ENCODE peak calls at places on chromosome 4, in six cellular contexts. One of them, this sample, is unnamed.

GRCh38 chr4:55549888-55550287 is 3.2 kb upstream of the CLOCK start:
- DNase-seq in IMR-90: peak
- DNase-seq in AG10803: peak
- DNase-seq in tibial nerve: no peak
- DNase-seq in fibroblast of pulmonary artery: peak
- DNase-seq in AG09309: peak
- DNase-seq in this sample: no peak

GRCh38 chr4:168914095-168914494 is 96.0 kb downstream of the CBR4 start:
- DNase-seq in IMR-90: no peak
- DNase-seq in fibroblast of pulmonary artery: no peak
- DNase-seq in AG09309: no peak
- DNase-seq in AG10803: no peak
- DNase-seq in tibial nerve: no peak
- DNase-seq in this sample: no peak

GRCh38 chr4:5708171-5708828 is at the start of gene EVC2:
- DNase-seq in IMR-90: peak
- DNase-seq in AG09309: no peak
- DNase-seq in tibial nerve: peak
- DNase-seq in fibroblast of pulmonary artery: peak
- DNase-seq in AG10803: peak
- DNase-seq in this sample: no peak

GRCh38 chr4:44016582-44017421 is 431.8 kb downstream of the KCTD8 start:
- DNase-seq in AG09309: no peak
- DNase-seq in IMR-90: peak
- DNase-seq in AG10803: peak
- DNase-seq in fibroblast of pulmonary artery: no peak
- DNase-seq in tibial nerve: no peak
- DNase-seq in this sample: no peak

GRCh38 chr4:24630937-24631336 is 46.6 kb upstream of the DHX15 start:
- DNase-seq in IMR-90: no peak
- DNase-seq in fibroblast of pulmonary artery: peak
- DNase-seq in AG09309: no peak
- DNase-seq in tibial nerve: no peak
- DNase-seq in AG10803: no peak
- DNase-seq in this sample: no peak

GRCh38 chr4:39256436-39256835 is 74.1 kb downstream of the WDR19 start:
- DNase-seq in AG10803: peak
- DNase-seq in fibroblast of pulmonary artery: peak
- DNase-seq in AG09309: no peak
- DNase-seq in IMR-90: no peak
- DNase-seq in tibial nerve: no peak
- DNase-seq in this sample: no peak

GRCh38 chr4:73911746-73912145 is 42.6 kb downstream of the CXCL1 start:
- DNase-seq in tibial nerve: no peak
- DNase-seq in AG09309: no peak
- DNase-seq in IMR-90: no peak
- DNase-seq in AG10803: peak
- DNase-seq in fibroblast of pulmonary artery: no peak
- DNase-seq in this sample: no peak

GRCh38 chr4:89482248-89482647 is 174.6 kb upstream of the GPRIN3 start:
- DNase-seq in AG10803: peak
- DNase-seq in IMR-90: peak
- DNase-seq in tibial nerve: no peak
- DNase-seq in AG09309: no peak
- DNase-seq in fibroblast of pulmonary artery: peak
- DNase-seq in this sample: peak

GRCh38 chr4:177051473-177052060 is 258.1 kb upstream of the NEIL3 start:
- DNase-seq in fibroblast of pulmonary artery: peak
- DNase-seq in AG09309: no peak
- DNase-seq in tibial nerve: no peak
- DNase-seq in AG10803: no peak
- DNase-seq in IMR-90: peak
- DNase-seq in this sample: no peak

GRCh38 chr4:68021185-68021584 is 57.9 kb upstream of the TMPRSS11A start:
- DNase-seq in AG10803: peak
- DNase-seq in fibroblast of pulmonary artery: peak
- DNase-seq in AG09309: no peak
- DNase-seq in IMR-90: no peak
- DNase-seq in tibial nerve: no peak
- DNase-seq in this sample: no peak

GRCh38 chr4:85929926-85930325 is 429.9 kb downstream of the MAPK10 start:
- DNase-seq in fibroblast of pulmonary artery: no peak
- DNase-seq in IMR-90: no peak
- DNase-seq in tibial nerve: no peak
- DNase-seq in AG09309: no peak
- DNase-seq in AG10803: no peak
- DNase-seq in this sample: no peak

GRCh38 chr4:90187148-90187884 is 60.1 kb downstream of the CCSER1 start:
- DNase-seq in AG09309: no peak
- DNase-seq in IMR-90: no peak
- DNase-seq in tibial nerve: no peak
- DNase-seq in AG10803: no peak
- DNase-seq in fibroblast of pulmonary artery: no peak
- DNase-seq in this sample: no peak

GRCh38 chr4:138572007-138572406 is 329.9 kb upstream of the SLC7A11 start:
- DNase-seq in tibial nerve: no peak
- DNase-seq in IMR-90: peak
- DNase-seq in AG10803: no peak
- DNase-seq in AG09309: no peak
- DNase-seq in fibroblast of pulmonary artery: peak
- DNase-seq in this sample: no peak

GRCh38 chr4:25585901-25586523 is 69.6 kb upstream of the SLC34A2 start:
- DNase-seq in AG09309: no peak
- DNase-seq in AG10803: no peak
- DNase-seq in IMR-90: no peak
- DNase-seq in tibial nerve: no peak
- DNase-seq in fibroblast of pulmonary artery: no peak
- DNase-seq in this sample: no peak

GRCh38 chr4:56155432-56155831 is 206.7 kb downstream of the CEP135 start:
- DNase-seq in IMR-90: no peak
- DNase-seq in AG10803: no peak
- DNase-seq in tibial nerve: no peak
- DNase-seq in fibroblast of pulmonary artery: no peak
- DNase-seq in AG09309: no peak
- DNase-seq in this sample: no peak

GRCh38 chr4:99402765-99403164 is 32.4 kb downstream of the ADH7 start:
- DNase-seq in AG10803: no peak
- DNase-seq in fibroblast of pulmonary artery: no peak
- DNase-seq in AG09309: no peak
- DNase-seq in tibial nerve: no peak
- DNase-seq in IMR-90: no peak
- DNase-seq in this sample: no peak

GRCh38 chr4:99404595-99405287 is 30.4 kb downstream of the ADH7 start:
- DNase-seq in tibial nerve: no peak
- DNase-seq in IMR-90: peak
- DNase-seq in fibroblast of pulmonary artery: peak
- DNase-seq in AG10803: peak
- DNase-seq in AG09309: no peak
- DNase-seq in this sample: no peak

GRCh38 chr4:99403380-99404194 is 31.6 kb downstream of the ADH7 start:
- DNase-seq in tibial nerve: no peak
- DNase-seq in fibroblast of pulmonary artery: peak
- DNase-seq in IMR-90: peak
- DNase-seq in AG10803: peak
- DNase-seq in AG09309: no peak
- DNase-seq in this sample: no peak

GRCh38 chr4:99405433-99406115 is 29.6 kb downstream of the ADH7 start:
- DNase-seq in AG10803: peak
- DNase-seq in fibroblast of pulmonary artery: peak
- DNase-seq in IMR-90: peak
- DNase-seq in tibial nerve: peak
- DNase-seq in AG09309: no peak
- DNase-seq in this sample: no peak

DNA sequence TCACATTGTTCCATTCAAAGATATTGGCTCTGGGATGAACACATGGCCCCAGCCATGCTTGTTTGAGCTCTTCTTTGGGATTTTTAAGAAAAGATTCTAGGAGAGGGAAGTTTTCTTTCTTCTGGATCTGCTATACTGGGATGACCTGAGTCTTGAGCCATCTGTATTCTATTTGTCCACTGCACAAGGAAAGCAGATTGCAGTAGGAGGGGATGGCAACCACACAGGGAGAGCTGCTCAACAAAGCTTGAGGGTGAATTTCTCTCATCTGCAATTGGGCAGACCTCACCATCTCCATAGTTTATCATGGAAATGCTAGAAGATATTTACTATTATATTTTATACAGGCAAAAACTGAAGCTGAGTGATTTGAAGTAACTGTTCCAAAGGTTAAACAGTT is 34.3 kb downstream of the ADH7 start:
- DNase-seq in AG09309: no peak
- DNase-seq in tibial nerve: no peak
- DNase-seq in IMR-90: no peak
- DNase-seq in fibroblast of pulmonary artery: no peak
- DNase-seq in AG10803: no peak
- DNase-seq in this sample: no peak
- TF ChIP-seq CTCF in AG09309: no peak
- TF ChIP-seq CTCF in tibial nerve: no peak
- TF ChIP-seq CTCF in IMR-90: no peak
- TF ChIP-seq CTCF in fibroblast of pulmonary artery: no peak
- TF ChIP-seq CTCF in AG10803: no peak
- TF ChIP-seq CTCF in this sample: no peak

GRCh38 chr4:123784626-123785025 is 388.0 kb downstream of the SPRY1 start:
- DNase-seq in AG10803: peak
- DNase-seq in IMR-90: no peak
- DNase-seq in AG09309: no peak
- DNase-seq in fibroblast of pulmonary artery: no peak
- DNase-seq in tibial nerve: no peak
- DNase-seq in this sample: no peak
- TF ChIP-seq CTCF in AG10803: peak
- TF ChIP-seq CTCF in IMR-90: no peak
- TF ChIP-seq CTCF in AG09309: no peak
- TF ChIP-seq CTCF in fibroblast of pulmonary artery: no peak
- TF ChIP-seq CTCF in tibial nerve: no peak
- TF ChIP-seq CTCF in this sample: no peak

GRCh38 chr4:17111959-17112659 is 213.7 kb upstream of the LDB2 start:
- DNase-seq in tibial nerve: peak
- DNase-seq in IMR-90: no peak
- DNase-seq in AG09309: no peak
- DNase-seq in fibroblast of pulmonary artery: peak
- DNase-seq in AG10803: no peak
- DNase-seq in this sample: no peak
- TF ChIP-seq CTCF in tibial nerve: no peak
- TF ChIP-seq CTCF in IMR-90: peak
- TF ChIP-seq CTCF in AG09309: peak
- TF ChIP-seq CTCF in fibroblast of pulmonary artery: peak
- TF ChIP-seq CTCF in AG10803: peak
- TF ChIP-seq CTCF in this sample: peak

DNA sequence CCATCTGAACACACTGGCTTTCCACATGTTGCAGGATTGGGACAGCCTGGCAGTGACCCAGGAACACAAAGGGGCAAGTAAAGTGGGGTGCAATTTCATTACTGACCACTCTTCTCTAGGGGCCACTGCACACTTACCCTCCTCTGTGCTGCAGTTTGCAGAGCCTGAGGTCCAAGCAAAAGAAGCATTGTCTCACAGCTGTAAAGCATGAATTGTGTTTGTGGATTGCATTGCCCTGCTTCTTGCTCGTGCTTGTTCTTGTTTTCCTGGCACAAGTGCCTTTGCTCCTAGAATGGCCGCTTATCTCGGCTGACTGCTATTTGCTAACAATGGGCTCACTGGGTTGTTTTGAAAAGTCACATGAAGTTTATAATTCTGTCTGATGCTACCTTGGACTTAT is 209.1 kb upstream of the JADE1 start:
- DNase-seq in AG10803: peak
- DNase-seq in AG09309: no peak
- DNase-seq in IMR-90: peak
- DNase-seq in tibial nerve: peak
- DNase-seq in fibroblast of pulmonary artery: peak
- DNase-seq in this sample: no peak
- TF ChIP-seq CTCF in AG10803: no peak
- TF ChIP-seq CTCF in AG09309: no peak
- TF ChIP-seq CTCF in IMR-90: no peak
- TF ChIP-seq CTCF in tibial nerve: no peak
- TF ChIP-seq CTCF in fibroblast of pulmonary artery: no peak
- TF ChIP-seq CTCF in this sample: no peak

GRCh38 chr4:33966808-33967207 is 2277.5 kb downstream of the ARAP2 start:
- DNase-seq in tibial nerve: no peak
- DNase-seq in IMR-90: no peak
- DNase-seq in AG09309: no peak
- DNase-seq in fibroblast of pulmonary artery: no peak
- DNase-seq in AG10803: no peak
- DNase-seq in this sample: no peak
- TF ChIP-seq CTCF in tibial nerve: no peak
- TF ChIP-seq CTCF in IMR-90: no peak
- TF ChIP-seq CTCF in AG09309: no peak
- TF ChIP-seq CTCF in fibroblast of pulmonary artery: no peak
- TF ChIP-seq CTCF in AG10803: no peak
- TF ChIP-seq CTCF in this sample: no peak

DNA sequence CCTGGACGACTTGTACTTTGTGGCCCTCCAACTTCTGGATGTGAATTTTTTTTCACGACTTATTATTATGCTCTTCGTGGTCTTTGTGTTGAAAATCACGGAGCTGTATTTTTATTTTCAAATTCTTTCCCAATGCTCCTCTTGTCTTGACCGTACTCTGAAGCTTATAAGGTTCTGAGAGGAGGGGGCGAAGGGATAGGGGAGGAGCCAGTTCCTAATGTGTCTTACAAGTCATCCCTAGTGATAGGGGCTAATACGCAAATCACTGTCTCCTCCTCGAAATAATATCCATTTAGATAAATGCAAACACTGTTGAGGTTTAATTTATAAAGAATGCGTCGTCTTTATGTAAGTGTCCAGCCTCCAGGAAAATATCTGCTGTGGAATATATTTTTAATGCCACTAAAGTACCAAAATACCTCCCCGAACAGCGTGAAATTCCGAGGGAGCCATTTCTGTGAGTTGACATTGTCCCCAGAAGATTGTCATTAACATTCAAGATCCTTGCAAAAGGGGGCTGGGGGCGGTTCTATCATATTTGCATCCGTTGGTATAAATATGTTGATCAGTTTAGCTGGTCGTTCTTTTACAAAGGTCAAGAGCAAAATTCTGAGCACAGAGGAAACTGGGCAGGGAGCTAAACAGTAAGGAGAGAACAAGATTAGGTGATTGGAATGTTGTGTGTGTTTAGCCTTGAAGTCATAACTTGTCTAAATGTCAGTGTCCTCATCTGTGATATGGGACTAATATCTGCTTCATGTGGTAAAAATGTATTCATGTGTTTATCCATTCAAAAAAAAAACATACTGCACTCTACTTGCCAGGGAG is 3.7 kb upstream of the FAT1 start:
- DNase-seq in tibial nerve: no peak
- DNase-seq in fibroblast of pulmonary artery: no peak
- DNase-seq in AG10803: peak
- DNase-seq in AG09309: no peak
- DNase-seq in IMR-90: peak
- DNase-seq in this sample: no peak
- TF ChIP-seq CTCF in tibial nerve: no peak
- TF ChIP-seq CTCF in fibroblast of pulmonary artery: no peak
- TF ChIP-seq CTCF in AG10803: no peak
- TF ChIP-seq CTCF in AG09309: no peak
- TF ChIP-seq CTCF in IMR-90: no peak
- TF ChIP-seq CTCF in this sample: no peak